ENCODE peak calls at places on chromosomes 13 and 19, in five cellular contexts. E is tibial artery, P is neural progenitor cell, C is heart left ventricle, O is AG04450. M is an unnamed sample.

GRCh38 chr19:17235618-17236413 is 9.8 kb downstream of the OCEL1 start:
- DNase-seq in E (peak; percentile 83), O (peak; percentile 36), C (peak; percentile 76), P (peak; percentile 91), M (no peak)

GRCh38 chr13:61406275-61406674 is 9.4 kb downstream of the PCDH20 start:
- DNase-seq in C (no peak), P (no peak), E (no peak), O (no peak), M (no peak)

GRCh38 chr13:113489171-113489548 is 1.4 kb downstream of the DCUN1D2 start:
- DNase-seq in P (peak; percentile 63), O (no peak), C (no peak), E (no peak), M (no peak)

GRCh38 chr13:48733739-48734329 is 80.1 kb downstream of the CYSLTR2 start:
- DNase-seq in P (no peak), C (no peak), E (no peak), O (no peak), M (no peak)

GRCh38 chr19:52897149-52897935 is at the start of gene ZNF320:
- DNase-seq in C (peak; percentile 97), P (peak; percentile 97), E (peak; percentile 98), O (peak; percentile 71), M (peak; percentile 98)

GRCh38 chr19:19477705-19478383 is 37.5 kb downstream of the TSSK6 start:
- DNase-seq in C (no peak), E (no peak), O (no peak), P (no peak), M (peak; percentile 61)

GRCh38 chr13:51420681-51421476 is 32.0 kb downstream of the INTS6 start:
- DNase-seq in O (no peak), C (no peak), E (no peak), P (no peak), M (no peak)

GRCh38 chr19:54650108-54650666 is 12.6 kb upstream of the LILRB4 start:
- DNase-seq in P (no peak), O (no peak), C (no peak), E (no peak), M (no peak)

GRCh38 chr19:13689050-13689449 is 75.3 kb upstream of the MRI1 start:
- DNase-seq in E (no peak), O (no peak), C (no peak), P (peak; percentile 43), M (no peak)

DNA sequence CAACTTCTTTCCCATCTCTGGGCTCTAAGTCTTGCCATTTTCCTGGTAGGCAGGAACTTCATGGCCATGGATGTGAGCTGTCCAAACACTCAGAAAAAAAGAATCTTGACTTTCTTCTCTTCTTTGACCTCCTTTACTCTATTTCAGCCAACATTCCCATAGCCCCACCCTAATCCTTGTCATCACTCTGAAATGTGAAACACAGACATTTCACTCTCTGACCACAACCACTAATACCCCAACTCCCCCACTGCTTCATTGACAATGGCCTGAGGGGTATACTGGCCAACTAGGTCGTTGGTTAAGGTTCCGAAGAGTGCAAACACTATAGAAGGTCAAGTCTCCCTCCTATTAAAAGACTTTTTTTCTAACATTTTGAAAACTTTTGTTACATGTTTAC is 4.7 kb upstream of the CYP2A13 start:
- DNase-seq in E (no peak), P (no peak), O (no peak), C (no peak), M (no peak)
- TF ChIP-seq CTCF in E (no peak), P (no peak), O (no peak), C (no peak), M (no peak)

DNA sequence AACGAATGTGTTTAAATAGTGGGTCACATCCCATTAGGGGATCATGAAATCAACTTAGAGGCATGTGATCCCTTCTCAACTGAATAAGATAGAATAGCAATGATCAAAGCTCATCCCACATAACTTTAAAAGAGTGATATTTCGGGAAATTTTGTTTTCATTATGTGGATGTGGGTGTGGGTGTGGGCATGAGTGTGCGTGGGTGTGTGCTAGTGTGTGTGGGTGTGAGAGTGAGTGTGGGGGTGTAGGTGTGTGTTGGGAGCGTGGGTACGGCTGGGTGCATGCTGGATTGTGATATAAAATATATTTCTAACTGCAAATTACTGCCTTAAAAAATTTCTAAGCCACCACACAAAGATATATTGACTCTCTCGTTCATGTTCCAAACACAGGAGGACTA is 15.9 kb downstream of the RXFP2 start:
- DNase-seq in P (no peak), E (no peak), O (no peak), C (no peak), M (no peak)
- H3K9me3 ChIP-seq in P (no peaks in the 10 kb centered on the region), E (no peaks in the 10 kb centered on the region), O (no peaks in the 10 kb centered on the region), C (no peaks in the 10 kb centered on the region), M (no peaks in the 10 kb centered on the region)

GRCh38 chr19:35042954-35043604 is 1.6 kb downstream of the HPN start:
- DNase-seq in E (no peak), P (no peak), C (no peak), O (no peak), M (no peak)

GRCh38 chr19:35044317-35045117 is 3.0 kb downstream of the HPN start:
- DNase-seq in P (peak; percentile 60), C (peak; percentile 49), E (no peak), O (no peak), M (no peak)

GRCh38 chr19:35046461-35046860 is 4.9 kb downstream of the HPN start:
- DNase-seq in E (no peak), C (no peak), P (no peak), O (no peak), M (no peak)

GRCh38 chr19:35043906-35044305 is 2.4 kb downstream of the HPN start:
- DNase-seq in P (no peak), C (no peak), E (no peak), O (no peak), M (no peak)

GRCh38 chr19:35045667-35046300 is 4.3 kb downstream of the HPN start:
- DNase-seq in O (no peak), E (no peak), P (peak; percentile 55), C (no peak), M (no peak)
- TF ChIP-seq CTCF in O (peak; percentile 53), E (no peak), P (peak; percentile 43), C (no peak), M (peak; percentile 39)

GRCh38 chr19:56964526-56964925 is 124.0 kb upstream of the PEG3 start:
- DNase-seq in C (no peak), O (no peak), E (no peak), P (no peak), M (no peak)

GRCh38 chr19:56956503-56957226 is 116.1 kb upstream of the PEG3 start:
- DNase-seq in O (no peak), E (no peak), P (no peak), C (no peak), M (no peak)

GRCh38 chr19:56959211-56959610 is 118.7 kb upstream of the PEG3 start:
- DNase-seq in O (no peak), P (no peak), E (no peak), C (no peak), M (no peak)

GRCh38 chr19:56958428-56958827 is 117.9 kb upstream of the PEG3 start:
- DNase-seq in O (no peak), C (no peak), P (no peak), E (no peak), M (no peak)

GRCh38 chr19:56960959-56961622 is 120.6 kb upstream of the PEG3 start:
- DNase-seq in P (no peak), O (no peak), C (no peak), E (no peak), M (no peak)
- H3K9me3 ChIP-seq in P (peaks cover 1% of the 10 kb centered on the region), O (peaks cover 77% of the 10 kb centered on the region), C (no peaks in the 10 kb centered on the region), E (no peaks in the 10 kb centered on the region), M (no peaks in the 10 kb centered on the region)

GRCh38 chr19:5170329-5170745 is 170.3 kb downstream of the PTPRS start:
- DNase-seq in C (no peak), E (no peak), P (no peak), O (no peak), M (no peak)
- TF ChIP-seq CTCF in C (peak; percentile 40), E (peak; percentile 30), P (peak; percentile 45), O (peak; percentile 52), M (no peak)

DNA sequence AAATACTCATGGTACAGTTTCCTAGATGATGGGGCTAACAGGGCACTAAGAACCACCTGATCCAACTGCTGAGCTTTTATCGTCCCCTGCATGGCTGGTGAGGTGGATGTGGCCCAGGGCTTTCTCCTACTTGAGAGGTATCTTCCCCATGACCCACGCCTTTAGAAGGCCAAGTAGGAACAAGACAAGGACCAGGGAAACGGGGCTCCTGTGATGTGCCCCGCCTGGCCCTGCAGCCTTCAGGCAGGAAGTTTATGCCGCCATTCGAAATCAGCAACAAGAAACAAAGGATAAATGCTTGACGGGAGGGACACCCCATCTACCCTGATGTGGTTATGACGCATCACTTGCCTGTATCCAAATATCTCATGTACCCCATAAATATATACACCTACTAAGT is 4.1 kb downstream of the NLRP13 start:
- DNase-seq in C (no peak), O (no peak), P (no peak), E (no peak), M (no peak)
- H3K9me3 ChIP-seq in C (no peaks in the 10 kb centered on the region), O (peaks cover 51% of the 10 kb centered on the region), P (peaks cover 18% of the 10 kb centered on the region), E (no peaks in the 10 kb centered on the region), M (peaks cover 5% of the 10 kb centered on the region)

GRCh38 chr19:49120868-49121267 is 1.5 kb downstream of the PPFIA3 start:
- DNase-seq in E (no peak), P (no peak), O (no peak), C (no peak), M (no peak)

GRCh38 chr19:49120325-49120683 is 960 bp downstream of the PPFIA3 start:
- DNase-seq in O (no peak), E (no peak), P (no peak), C (no peak), M (no peak)

GRCh38 chr19:49119411-49120324 is at the start of gene PPFIA3:
- DNase-seq in O (no peak), P (peak; percentile 93), C (peak; percentile 76), E (peak; percentile 79), M (no peak)

GRCh38 chr19:49117677-49118564 is 1.0 kb downstream of the C19orf73 start:
- DNase-seq in C (no peak), O (no peak), E (no peak), P (no peak), M (no peak)

DNA sequence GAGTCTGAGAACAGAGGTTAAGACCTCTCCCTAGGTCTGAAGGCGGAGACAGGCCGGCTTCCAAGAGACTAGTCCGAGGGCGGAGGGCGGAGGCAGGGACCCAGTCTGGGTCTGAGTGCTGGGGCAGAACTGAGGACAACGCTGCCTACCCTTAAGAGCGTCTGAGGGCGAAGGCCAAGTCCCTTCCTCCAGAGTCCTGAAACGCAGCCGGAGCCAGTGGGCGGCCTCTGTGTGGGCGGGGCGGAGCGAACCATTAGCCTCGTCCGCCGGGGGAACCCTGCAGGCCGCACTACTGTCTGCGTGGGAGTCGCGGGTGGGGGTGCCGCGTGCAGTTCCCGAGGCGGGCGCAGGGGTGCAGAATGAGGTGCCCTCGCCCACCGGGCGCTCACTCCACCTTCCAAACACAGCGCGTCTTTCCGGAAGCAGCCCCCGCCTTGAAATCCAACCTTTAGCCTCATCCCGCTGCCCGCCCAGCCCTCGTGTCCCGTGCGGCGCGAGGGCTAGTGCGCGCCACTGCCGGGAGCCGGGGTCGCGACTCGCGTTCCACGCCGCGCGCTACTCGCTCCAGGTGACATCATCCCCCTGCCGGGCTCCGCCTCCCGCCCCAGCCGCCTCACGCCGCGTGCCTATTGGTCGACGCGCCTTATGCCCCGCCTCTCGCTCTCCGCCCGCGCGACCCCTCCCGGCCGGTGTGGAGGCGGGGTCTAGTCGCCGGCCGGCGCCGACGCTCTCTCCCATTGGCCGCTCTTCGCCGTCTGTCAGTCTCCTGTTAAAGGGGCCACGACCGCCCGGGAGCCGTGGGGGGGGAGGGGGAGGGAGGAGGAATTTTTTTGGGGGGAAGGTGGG is at the start of gene C19orf73:
- DNase-seq in C (peak; percentile 96), O (peak; percentile 81), P (peak; percentile 97), E (peak; percentile 97), M (peak; percentile 97)
- TF ChIP-seq CTCF in C (peak; percentile 14), O (peak; percentile 10), P (no peak), E (peak; percentile 22), M (peak; percentile 16)

M was measured in suprapubic skin.